ENCODE peak calls at places on chromosomes 11 and 22, in five cellular contexts. S is mesendoderm, H is pancreas, O is GM23248, G is upper lobe of right lung. B is an unnamed sample. For H3K4me1, the result is how much of the 10 kb centered on the place peaks cover.

GRCh38 chr11:110478410-110478809 is 48.7 kb downstream of the FDX1 start:
- DNase-seq in S (peak), H (no peak), O (no peak), G (no peak), B (no peak)

GRCh38 chr11:100687032-100687629 is at the start of gene ARHGAP42:
- DNase-seq in S (peak), H (peak), O (peak), G (peak), B (peak)

GRCh38 chr11:124078591-124078990 is 36.7 kb upstream of the VWA5A start:
- DNase-seq in S (no peak), H (no peak), O (no peak), G (no peak), B (no peak)

GRCh38 chr11:117437791-117438130 is 110.1 kb downstream of the CEP164 start:
- DNase-seq in S (no peak), H (no peak), O (no peak), G (no peak), B (peak)

GRCh38 chr22:46023558-46023981 is 46.6 kb upstream of the WNT7B start:
- DNase-seq in S (peak), H (peak), O (peak), G (peak), B (peak)

GRCh38 chr11:72725731-72726042 is 26.5 kb downstream of the ARAP1 start:
- DNase-seq in S (no peak), H (no peak), O (no peak), G (no peak), B (no peak)

GRCh38 chr11:27319065-27319464 is 44.0 kb downstream of the CCDC34 start:
- DNase-seq in S (peak), H (no peak), O (peak), G (no peak), B (no peak)

GRCh38 chr22:26479043-26479791 is 4.4 kb downstream of the HPS4 start:
- DNase-seq in S (no peak), H (no peak), O (no peak), G (no peak), B (no peak)

GRCh38 chr11:111327908-111328624 is 29.7 kb downstream of the POU2AF3 start:
- DNase-seq in S (peak), H (peak), O (no peak), G (peak), B (no peak)

GRCh38 chr11:95138448-95138847 is 48.8 kb downstream of the ENDOD1 start:
- DNase-seq in S (no peak), H (no peak), O (peak), G (no peak), B (no peak)

GRCh38 chr22:46050916-46051614 is 74.1 kb upstream of the WNT7B start:
- DNase-seq in S (no peak), H (peak), O (no peak), G (peak), B (peak)

GRCh38 chr22:33921576-33922181 is 1.4 kb upstream of the LARGE1 start:
- DNase-seq in S (peak), H (peak), O (peak), G (peak), B (peak)

GRCh38 chr11:22787565-22788162 is 41.9 kb downstream of the SVIP start:
- DNase-seq in S (peak), H (no peak), O (peak), G (no peak), B (no peak)

DNA sequence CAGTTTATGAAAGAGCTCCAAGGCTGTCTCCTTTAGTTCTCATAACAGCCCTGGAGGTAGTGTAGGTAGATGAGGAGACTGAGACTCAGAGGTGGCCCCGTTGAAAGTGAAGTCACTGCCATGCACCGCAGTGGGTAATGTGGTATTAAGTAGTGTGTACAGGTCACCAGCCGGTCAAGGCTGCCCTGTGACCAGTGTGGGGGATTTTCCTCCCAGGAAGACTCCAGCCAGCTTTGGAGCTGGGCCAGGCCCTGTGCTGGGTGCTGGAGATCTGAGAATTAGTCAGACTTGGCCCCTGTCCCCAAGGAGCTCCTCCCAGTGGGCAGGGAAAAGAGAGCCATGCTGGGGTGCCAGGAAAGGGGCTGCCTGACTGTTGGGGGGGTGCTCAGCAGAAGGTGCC is 5.3 kb downstream of the OMP start:
- DNase-seq in S (no peak), H (peak), O (peak), G (peak), B (no peak)
- H3K4me1 ChIP-seq in S (under half), H (under half), O (under half), G (under half), B (under half)

GRCh38 chr22:42990131-42990838 is 24.7 kb downstream of the PACSIN2 start:
- DNase-seq in S (peak), H (no peak), O (peak), G (no peak), B (no peak)
- H3K4me1 ChIP-seq in S (under half), H (half or more), O (half or more), G (under half), B (under half)

GRCh38 chr11:44857490-44857889 is 93.2 kb downstream of the TP53I11 start:
- DNase-seq in S (no peak), H (no peak), O (no peak), G (no peak), B (no peak)
- H3K4me1 ChIP-seq in S (under half), H (under half), O (under half), G (under half), B (under half)

GRCh38 chr11:1925373-1926155 is 6.1 kb downstream of the TNNT3 start:
- DNase-seq in S (no peak), H (peak), O (no peak), G (no peak), B (no peak)
- H3K4me1 ChIP-seq in S (under half), H (under half), O (under half), G (under half), B (under half)

GRCh38 chr11:78040691-78041379 is 17.8 kb upstream of the KCTD14 start:
- DNase-seq in S (peak), H (no peak), O (no peak), G (no peak), B (no peak)

GRCh38 chr11:78044706-78045105 is 19.0 kb upstream of the THRSP start:
- DNase-seq in S (no peak), H (peak), O (no peak), G (peak), B (no peak)

GRCh38 chr11:78039919-78040671 is 17.0 kb upstream of the KCTD14 start:
- DNase-seq in S (no peak), H (peak), O (peak), G (peak), B (peak)

GRCh38 chr11:78041843-78042455 is 18.9 kb upstream of the KCTD14 start:
- DNase-seq in S (no peak), H (no peak), O (no peak), G (no peak), B (no peak)

GRCh38 chr11:78042858-78043257 is 19.8 kb upstream of the KCTD14 start:
- DNase-seq in S (no peak), H (no peak), O (no peak), G (no peak), B (no peak)
- H3K4me1 ChIP-seq in S (under half), H (under half), O (under half), G (under half), B (under half)

DNA sequence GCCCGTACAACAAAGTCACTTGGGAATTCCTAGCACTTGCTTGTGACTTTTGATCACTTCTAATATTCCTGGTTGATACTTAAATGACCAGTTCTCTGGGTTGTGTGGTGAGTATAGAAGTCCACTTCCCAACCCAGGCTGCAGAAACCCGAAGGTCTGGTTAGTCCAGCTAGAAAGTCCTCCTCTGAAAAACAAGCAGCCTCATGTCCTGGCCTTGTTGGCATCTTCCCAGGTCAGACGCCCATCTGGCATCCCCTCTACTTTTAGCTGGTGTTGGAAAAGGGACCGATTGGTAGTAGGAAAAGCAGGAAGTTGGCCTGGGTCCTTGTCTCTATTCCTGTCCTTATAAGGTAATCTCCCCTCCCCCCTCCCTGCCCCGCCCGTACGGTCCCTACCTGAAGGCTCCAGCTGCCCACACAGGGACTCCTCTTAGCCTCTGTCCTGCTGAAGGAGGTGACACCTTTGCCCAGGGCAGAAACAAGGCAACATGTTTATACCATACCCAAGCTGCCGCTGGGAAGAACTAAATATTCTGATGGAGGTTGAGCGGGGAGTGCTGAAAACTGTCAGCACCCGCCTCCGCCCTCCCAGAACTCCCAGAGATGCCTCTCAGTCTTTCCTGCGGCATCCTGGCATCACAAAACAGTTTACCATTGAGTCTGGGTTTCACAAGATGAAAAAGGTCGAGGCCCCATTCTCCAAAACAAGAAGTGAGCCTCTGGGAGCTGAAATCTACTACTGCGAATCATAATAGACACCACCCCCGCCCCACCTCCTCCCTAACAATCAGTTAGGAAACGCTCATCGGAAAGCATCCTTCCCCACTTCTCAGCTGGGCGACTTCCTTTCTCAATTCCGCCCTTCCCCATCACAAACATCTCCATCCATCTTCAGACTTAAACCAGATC is 1.3 kb downstream of the SUN2 start:
- DNase-seq in S (peak), H (peak), O (peak), G (no peak), B (no peak)
- H3K4me1 ChIP-seq in S (under half), H (under half), O (under half), G (under half), B (half or more)

GRCh38 chr11:65470433-65470832 is 28.4 kb upstream of the MALAT1 start:
- DNase-seq in S (no peak), H (no peak), O (no peak), G (no peak), B (no peak)

GRCh38 chr11:65468874-65469333 is 29.9 kb upstream of the MALAT1 start:
- DNase-seq in S (peak), H (peak), O (peak), G (peak), B (peak)

GRCh38 chr11:65476632-65477270 is 22.1 kb upstream of the MALAT1 start:
- DNase-seq in S (no peak), H (peak), O (peak), G (no peak), B (no peak)

GRCh38 chr11:65473275-65473860 is 25.5 kb upstream of the MALAT1 start:
- DNase-seq in S (no peak), H (no peak), O (peak), G (no peak), B (no peak)

DNA sequence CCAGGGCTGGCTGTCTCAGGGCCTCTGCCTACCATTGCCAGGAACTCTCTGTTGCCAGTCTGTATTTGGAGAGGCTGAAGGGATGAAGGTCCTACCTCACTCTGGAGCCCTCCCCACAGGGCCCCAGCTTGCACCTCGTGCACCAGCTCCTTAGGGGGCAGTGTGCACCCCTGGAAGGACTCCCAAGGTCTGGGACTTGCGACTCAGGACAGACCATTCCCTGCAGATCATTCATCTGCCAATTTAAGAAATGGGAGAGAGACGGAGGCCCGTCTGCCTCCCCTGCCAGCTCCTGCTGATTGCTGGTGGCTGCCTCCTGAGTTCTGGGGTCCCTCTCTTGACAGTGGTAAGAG is 27.5 kb upstream of the MALAT1 start:
- DNase-seq in S (peak), H (peak), O (peak), G (peak), B (peak)
- H3K4me1 ChIP-seq in S (under half), H (under half), O (under half), G (under half), B (under half)

GRCh38 chr22:50189184-50189848 is 3.6 kb downstream of the TRABD start:
- DNase-seq in S (no peak), H (peak), O (no peak), G (no peak), B (peak)

GRCh38 chr22:50190182-50190951 is 4.7 kb downstream of the TRABD start:
- DNase-seq in S (peak), H (peak), O (peak), G (peak), B (peak)

GRCh38 chr22:50191041-50191740 is 5.5 kb downstream of the TRABD start:
- DNase-seq in S (no peak), H (peak), O (no peak), G (no peak), B (peak)

GRCh38 chr22:50188356-50188755 is 2.6 kb downstream of the TRABD start:
- DNase-seq in S (no peak), H (peak), O (no peak), G (no peak), B (peak)

GRCh38 chr22:50189849-50190181 is 4.1 kb downstream of the TRABD start:
- DNase-seq in S (peak), H (peak), O (no peak), G (no peak), B (peak)
- H3K4me1 ChIP-seq in S (under half), H (under half), O (under half), G (half or more), B (half or more)

B was measured in spleen.